ENCODE peak calls at places on chromosomes 3 and 15, in four cellular contexts. V is amniotic epithelial cell; I is NCI-H1105 treated with DMSO at 0.1 percent for 48 hours; Z is activated CD8-positive, alpha-beta T cell treated with anti-CD3 and anti-CD28 coated beads for 36 hours. W is an unnamed sample.

GRCh38 chr3:155032918-155033317 is 47.2 kb upstream of the MME start:
- DNase-seq in I (no peak), Z (no peak), V (peak), W (no peak)

GRCh38 chr3:61381745-61382392 is 130.6 kb upstream of the FHIT start:
- DNase-seq in Z (no peak), I (peak), V (peak), W (no peak)

GRCh38 chr15:58864602-58865419 is 68.7 kb downstream of the SLTM start:
- DNase-seq in I (no peak), Z (peak), V (peak), W (no peak)

GRCh38 chr15:53625962-53626845 is 133.3 kb downstream of the WDR72 start:
- DNase-seq in Z (no peak), V (no peak), I (no peak), W (no peak)

GRCh38 chr3:172751188-172751571 is 654 bp downstream of the ECT2 start:
- DNase-seq in V (peak), I (peak), Z (no peak), W (no peak)

GRCh38 chr3:179971280-179971679 is 65.5 kb downstream of the PEX5L start:
- DNase-seq in I (peak), Z (no peak), V (peak), W (no peak)

GRCh38 chr3:158091526-158091925 is 14.7 kb downstream of the SHOX2 start:
- DNase-seq in I (no peak), Z (no peak), V (peak), W (no peak)

GRCh38 chr3:35946121-35946856 is 307.0 kb downstream of the ARPP21 start:
- DNase-seq in I (no peak), Z (no peak), V (peak), W (no peak)

GRCh38 chr15:58697220-58697619 is 52.3 kb downstream of the ADAM10 start:
- DNase-seq in I (no peak), V (no peak), Z (no peak), W (no peak)

GRCh38 chr3:9130318-9131110 is 118.9 kb downstream of the SRGAP3 start:
- DNase-seq in I (no peak), Z (no peak), V (no peak), W (no peak)

GRCh38 chr15:40333922-40334492 is 6.7 kb downstream of the CCDC9B start:
- DNase-seq in I (no peak), Z (peak), V (peak), W (no peak)

GRCh38 chr3:54507876-54508460 is 385.6 kb downstream of the CACNA2D3 start:
- DNase-seq in I (no peak), Z (no peak), V (no peak), W (no peak)

GRCh38 chr3:111336511-111336910 is 205.5 kb upstream of the CD96 start:
- DNase-seq in I (no peak), Z (no peak), V (no peak), W (no peak)

GRCh38 chr15:100931143-100931890 is 12.2 kb downstream of the LRRK1 start:
- DNase-seq in V (peak), Z (no peak), I (no peak), W (no peak)

GRCh38 chr3:123656691-123657090 is 71.8 kb upstream of the HACD2 start:
- DNase-seq in Z (peak), V (no peak), I (no peak), W (no peak)